ENCODE peak calls at places on chromosomes 12 and 14, in ten cellular contexts. Q, A, K, L, E, V, U, F, P and R are unnamed samples.

GRCh38 chr12:47207829-47208248 is 128.1 kb upstream of the AMIGO2 start:
- DNase-seq in Q (no peak), A (no peak), K (no peak), L (no peak), E (no peak), V (no peak), U (no peak), F (no peak), P (no peak), R (no peak)

GRCh38 chr12:67431436-67432049 is 162.4 kb downstream of the CAND1 start:
- DNase-seq in Q (no peak), A (peak; percentile 32), K (no peak), L (no peak), E (no peak), V (no peak), U (no peak), F (no peak), P (no peak), R (no peak)

GRCh38 chr12:117105902-117106301 is 6.7 kb upstream of the TESC start:
- DNase-seq in Q (no peak), A (no peak), K (peak; percentile 88), L (peak; percentile 56), E (no peak), V (no peak), U (no peak), F (no peak), P (peak; percentile 69), R (no peak)

GRCh38 chr12:14111230-14111865 is 129.9 kb upstream of the GRIN2B start:
- DNase-seq in Q (no peak), A (no peak), K (peak; percentile 31), L (peak; percentile 1), E (no peak), V (no peak), U (no peak), F (no peak), P (no peak), R (peak; percentile 39)

GRCh38 chr12:23704992-23705943 is 244.2 kb downstream of the SOX5 start:
- DNase-seq in Q (no peak), A (no peak), K (no peak), L (no peak), E (no peak), V (no peak), U (no peak), F (no peak), P (no peak), R (no peak)

GRCh38 chr12:104784592-104784991 is 173.5 kb downstream of the SLC41A2 start:
- DNase-seq in Q (no peak), A (peak; percentile 5), K (no peak), L (no peak), E (no peak), V (no peak), U (no peak), F (no peak), P (no peak), R (no peak)

GRCh38 chr12:7142057-7142644 is 12.0 kb downstream of the CLSTN3 start:
- DNase-seq in Q (no peak), A (peak; percentile 39), K (no peak), L (peak; percentile 41), E (no peak), V (peak; percentile 41), U (peak; percentile 61), F (no peak), P (no peak), R (peak; percentile 87)

GRCh38 chr12:32504626-32505025 is 105.3 kb downstream of the FGD4 start:
- DNase-seq in Q (no peak), A (peak; percentile 10), K (no peak), L (no peak), E (no peak), V (no peak), U (no peak), F (no peak), P (no peak), R (no peak)

GRCh38 chr12:27477049-27477448 is 30.5 kb downstream of the SMCO2 start:
- DNase-seq in Q (no peak), A (no peak), K (no peak), L (no peak), E (no peak), V (no peak), U (no peak), F (no peak), P (no peak), R (no peak)

GRCh38 chr14:105602799-105603763 is 76.7 kb downstream of the TMEM121 start:
- DNase-seq in Q (no peak), A (no peak), K (no peak), L (no peak), E (no peak), V (no peak), U (no peak), F (no peak), P (no peak), R (no peak)

GRCh38 chr14:99910337-99911268 is 117.4 kb downstream of the EML1 start:
- DNase-seq in Q (no peak), A (peak; percentile 95), K (no peak), L (peak; percentile 16), E (no peak), V (no peak), U (no peak), F (no peak), P (no peak), R (peak; percentile 69)

GRCh38 chr12:88334271-88334670 is 192.2 kb downstream of the TMTC3 start:
- DNase-seq in Q (no peak), A (peak; percentile 63), K (no peak), L (no peak), E (no peak), V (peak; percentile 26), U (peak; percentile 40), F (no peak), P (peak; percentile 19), R (no peak)

GRCh38 chr14:52356025-52356424 is 41.9 kb downstream of the PTGER2 start:
- DNase-seq in Q (no peak), A (peak; percentile 21), K (no peak), L (no peak), E (no peak), V (no peak), U (no peak), F (no peak), P (no peak), R (no peak)

GRCh38 chr12:118633071-118633470 is 256.7 kb downstream of the SUDS3 start:
- DNase-seq in Q (no peak), A (no peak), K (no peak), L (no peak), E (no peak), V (no peak), U (no peak), F (no peak), P (no peak), R (no peak)

GRCh38 chr14:63523735-63524408 is 19.3 kb downstream of the PPP2R5E start:
- DNase-seq in Q (no peak), A (no peak), K (no peak), L (no peak), E (no peak), V (no peak), U (no peak), F (no peak), P (no peak), R (no peak)
- H3K4me3 ChIP-seq in Q (no peak overlapping the region), A (no peak overlapping the region), K (no peak overlapping the region), L (no peak overlapping the region), E (no peak overlapping the region), V (no peak overlapping the region), U (no peak overlapping the region), F (no peak overlapping the region), P (no peak overlapping the region), R (no peak overlapping the region)

DNA sequence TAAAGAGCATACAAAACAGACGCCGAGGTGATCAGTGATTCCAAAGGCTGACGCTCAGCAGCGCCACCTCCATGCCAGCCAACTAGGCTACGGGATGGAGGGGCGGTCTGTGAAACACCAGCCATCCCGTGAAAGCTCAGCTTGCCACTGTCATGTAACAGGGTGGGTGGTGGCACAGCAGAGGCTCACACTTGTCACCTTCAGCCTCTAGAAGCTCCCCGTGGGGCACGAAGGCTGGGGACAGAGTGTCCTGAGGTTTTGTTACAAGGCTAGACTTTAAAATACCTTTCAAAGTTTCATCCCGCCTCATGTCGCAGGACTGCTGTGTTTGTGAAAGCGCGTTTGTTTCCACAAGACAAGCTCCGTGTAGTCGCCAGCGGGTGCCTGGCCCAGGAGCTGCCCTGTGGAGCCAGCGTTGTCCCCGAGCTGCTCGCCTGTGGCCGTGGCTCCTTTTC is 20.7 kb downstream of the XRCC3 start:
- DNase-seq in Q (no peak), A (no peak), K (no peak), L (no peak), E (peak; percentile 54), V (no peak), U (no peak), F (no peak), P (no peak), R (no peak)
- TF ChIP-seq POLR2A in Q (no peak), A (no peak), K (no peak), L (no peak), E (no peak), V (no peak), U (no peak), F (no peak), P (no peak), R (no peak)

GRCh38 chr12:94625531-94625930 is 24.8 kb downstream of the TMCC3 start:
- DNase-seq in Q (no peak), A (no peak), K (no peak), L (no peak), E (no peak), V (no peak), U (no peak), F (no peak), P (no peak), R (no peak)
- H3K4me3 ChIP-seq in Q (no peak overlapping the region), A (no peak overlapping the region), K (no peak overlapping the region), L (no peak overlapping the region), E (no peak overlapping the region), V (no peak overlapping the region), U (no peak overlapping the region), F (no peak overlapping the region), P (no peak overlapping the region), R (no peak overlapping the region)

DNA sequence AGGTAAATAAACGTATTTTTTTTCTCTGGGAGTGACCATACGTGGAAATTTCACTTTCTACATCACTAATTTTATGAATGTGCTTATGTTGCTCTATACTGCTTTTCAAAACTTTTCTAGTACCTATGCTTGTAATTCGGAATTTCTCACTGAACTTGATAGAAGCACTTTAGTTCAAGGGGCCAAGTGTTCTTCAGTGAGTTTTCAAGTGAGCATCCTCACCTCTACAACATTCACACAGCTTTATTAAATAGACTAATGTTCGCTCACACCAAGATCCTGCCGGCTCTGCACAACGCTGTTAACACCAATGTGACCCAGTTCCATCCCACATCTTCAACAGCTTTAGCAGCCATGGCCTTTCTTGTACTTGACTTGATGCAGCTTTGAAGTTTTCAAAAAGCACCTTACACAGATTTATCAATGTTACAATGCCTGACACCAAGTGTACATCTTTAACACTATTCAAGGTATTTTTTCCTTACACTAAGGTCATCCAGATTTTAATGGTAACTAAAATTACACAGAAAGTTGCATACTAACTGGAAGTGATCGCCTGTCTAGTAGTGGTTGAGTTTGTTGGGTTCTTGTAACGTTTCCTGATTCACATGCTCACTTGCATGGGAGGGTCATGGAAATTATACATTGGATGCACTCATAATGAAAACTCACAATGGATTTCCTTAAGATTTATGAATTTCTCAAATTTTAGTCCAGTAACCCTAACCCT is 4.5 kb downstream of the UBC start:
- DNase-seq in Q (no peak), A (peak; percentile 48), K (no peak), L (no peak), E (no peak), V (no peak), U (peak; percentile 35), F (no peak), P (no peak), R (no peak)
- TF ChIP-seq POLR2A in Q (no peak), A (no peak), K (no peak), L (peak; percentile 75), E (no peak), V (no peak), U (no peak), F (no peak), P (no peak), R (peak; percentile 42)